ENCODE peak calls at places on chromosomes 2 and 18, in five cellular contexts. H, K, P, B and J are unnamed samples.

GRCh38 chr2:206832886-206833285 is 67.5 kb downstream of the FASTKD2 start:
- DNase-seq in B (no peak), K (no peak), H (no peak), P (no peak), J (no peak)

GRCh38 chr2:229714736-229715541 is 584 bp upstream of the DNER start:
- DNase-seq in P (peak), H (peak), B (peak), K (peak), J (peak)

GRCh38 chr2:87401726-87402345 is 346.1 kb upstream of the PLGLB2 start:
- DNase-seq in K (no peak), B (no peak), H (no peak), P (no peak), J (no peak)

GRCh38 chr2:24429711-24430110 is 61.3 kb upstream of the NCOA1 start:
- DNase-seq in B (no peak), K (peak), P (no peak), H (no peak), J (no peak)

GRCh38 chr2:65991332-65991731 is 443.6 kb upstream of the MEIS1 start:
- DNase-seq in H (no peak), P (no peak), B (no peak), K (no peak), J (no peak)

GRCh38 chr18:44541159-44541558 is 139.5 kb upstream of the SETBP1 start:
- DNase-seq in B (no peak), P (no peak), K (no peak), H (no peak), J (no peak)

GRCh38 chr18:5152335-5153020 is 44.6 kb downstream of the AKAIN1 start:
- DNase-seq in P (no peak), H (no peak), K (no peak), B (no peak), J (no peak)

GRCh38 chr2:219570924-219571310 is 422 bp downstream of the OBSL1 start:
- DNase-seq in P (no peak), H (no peak), B (no peak), K (peak), J (no peak)

GRCh38 chr2:42835577-42836371 is 43.4 kb upstream of the HAAO start:
- DNase-seq in P (no peak), K (peak), H (no peak), B (peak), J (no peak)

GRCh38 chr18:61955644-61956043 is 62.8 kb upstream of the RNF152 start:
- DNase-seq in H (no peak), K (no peak), B (no peak), P (no peak), J (peak)

GRCh38 chr2:130851624-130852382 is 15.1 kb downstream of the ARHGEF4 start:
- DNase-seq in P (no peak), H (peak), K (no peak), B (no peak), J (no peak)

GRCh38 chr2:28359222-28360065 is 33.2 kb upstream of the FOSL2 start:
- DNase-seq in H (peak), B (peak), K (peak), P (peak), J (peak)

DNA sequence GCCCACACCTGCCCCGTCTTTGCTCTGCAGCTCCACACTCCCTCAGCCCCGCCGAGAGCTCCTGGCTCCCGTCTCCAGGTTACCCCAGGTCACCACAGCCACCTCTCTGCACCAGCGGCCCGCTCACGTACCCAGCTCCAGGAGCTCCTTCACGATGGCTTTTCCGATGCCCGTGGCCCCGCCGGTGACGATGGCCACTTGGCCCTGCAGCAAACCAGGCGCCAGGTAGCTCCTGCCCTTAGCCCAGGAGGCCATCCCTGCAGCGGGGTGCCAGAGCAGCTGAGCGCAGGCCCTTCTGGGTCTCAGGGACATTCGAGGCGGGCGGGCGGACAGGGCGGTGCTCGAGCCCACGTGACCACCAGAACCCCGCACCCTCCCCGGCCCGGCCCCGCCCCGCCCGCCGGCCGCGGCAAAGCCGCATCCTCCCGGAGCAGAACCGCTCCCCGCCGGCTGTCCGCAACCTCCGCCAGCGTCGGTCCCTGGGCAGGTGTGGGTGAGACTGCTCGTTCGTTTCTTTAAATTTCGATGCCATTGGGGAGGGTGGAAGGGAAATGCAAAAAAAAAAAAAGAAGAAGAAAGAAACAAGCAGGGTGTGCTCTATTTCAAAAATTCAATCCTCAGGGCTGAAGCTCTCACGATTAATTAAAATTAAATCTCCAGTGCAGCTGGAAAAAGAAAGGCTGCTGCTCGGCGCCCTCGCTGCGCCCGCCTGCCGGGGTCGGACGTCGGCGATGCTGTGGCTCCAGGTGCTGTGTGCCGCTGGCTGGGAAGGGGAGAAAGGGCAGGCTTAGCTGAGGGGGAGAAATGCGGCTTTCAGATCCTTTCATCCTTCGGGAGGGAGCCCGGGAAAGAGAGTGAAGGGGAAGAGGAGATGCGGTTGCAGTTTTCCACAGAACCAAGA is at the start of the genes PECR and TMEM169:
- DNase-seq in K (peak), H (peak), B (peak), P (peak), J (peak)
- TF ChIP-seq POLR2A in K (no peak), H (peak), B (peak), P (peak), J (peak)

DNA sequence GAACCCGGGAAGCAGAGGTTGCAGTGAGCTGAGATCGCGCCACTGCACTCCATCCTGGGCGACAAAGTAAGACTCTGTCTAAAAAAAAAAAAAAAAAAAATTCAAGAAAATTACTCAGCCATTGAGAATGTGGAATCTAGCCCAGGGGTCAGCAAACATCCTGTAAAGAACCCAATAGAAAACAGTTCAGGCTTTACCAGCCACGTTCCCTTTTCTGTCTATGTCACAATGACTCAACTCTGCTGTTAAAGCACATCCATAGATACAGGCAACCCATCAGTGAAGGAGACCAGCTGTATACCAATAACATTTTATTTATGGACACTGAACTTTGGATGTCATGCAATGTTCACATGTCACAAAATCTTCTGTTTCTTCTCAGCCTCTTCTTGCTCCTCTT is 435.6 kb upstream of the GYPC start:
- DNase-seq in H (no peak), P (no peak), K (no peak), B (no peak), J (no peak)
- TF ChIP-seq POLR2A in H (no peak), P (no peak), K (no peak), B (no peak), J (no peak)

GRCh38 chr2:180980185-180980942 is at the start of gene UBE2E3:
- DNase-seq in B (peak), H (peak), K (peak), P (peak), J (peak)

GRCh38 chr2:180980943-180981898 is 816 bp downstream of the UBE2E3 start:
- DNase-seq in K (peak), P (no peak), B (no peak), H (peak), J (peak)

GRCh38 chr2:180983468-180984388 is 3.3 kb downstream of the UBE2E3 start:
- DNase-seq in H (no peak), K (peak), B (peak), P (peak), J (no peak)

GRCh38 chr2:180979086-180979934 is 1.1 kb upstream of the UBE2E3 start:
- DNase-seq in B (peak), H (no peak), P (no peak), K (peak), J (no peak)

DNA sequence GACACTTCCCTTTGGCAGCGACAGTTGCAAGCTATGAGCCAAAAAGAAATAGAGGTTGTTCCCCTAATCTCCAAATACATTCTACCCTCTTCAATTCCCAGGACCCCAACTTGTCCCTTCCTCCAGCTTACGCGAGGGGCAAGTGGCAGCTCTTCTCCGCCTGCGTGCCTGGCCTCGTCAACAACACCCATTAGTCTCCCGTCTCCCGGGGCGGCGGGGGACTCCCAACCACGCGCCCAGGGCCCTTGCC is 545 bp upstream of the UBE2E3 start:
- DNase-seq in B (no peak), K (peak), P (no peak), H (no peak), J (no peak)
- TF ChIP-seq POLR2A in B (peak), K (no peak), P (no peak), H (no peak), J (no peak)

DNA sequence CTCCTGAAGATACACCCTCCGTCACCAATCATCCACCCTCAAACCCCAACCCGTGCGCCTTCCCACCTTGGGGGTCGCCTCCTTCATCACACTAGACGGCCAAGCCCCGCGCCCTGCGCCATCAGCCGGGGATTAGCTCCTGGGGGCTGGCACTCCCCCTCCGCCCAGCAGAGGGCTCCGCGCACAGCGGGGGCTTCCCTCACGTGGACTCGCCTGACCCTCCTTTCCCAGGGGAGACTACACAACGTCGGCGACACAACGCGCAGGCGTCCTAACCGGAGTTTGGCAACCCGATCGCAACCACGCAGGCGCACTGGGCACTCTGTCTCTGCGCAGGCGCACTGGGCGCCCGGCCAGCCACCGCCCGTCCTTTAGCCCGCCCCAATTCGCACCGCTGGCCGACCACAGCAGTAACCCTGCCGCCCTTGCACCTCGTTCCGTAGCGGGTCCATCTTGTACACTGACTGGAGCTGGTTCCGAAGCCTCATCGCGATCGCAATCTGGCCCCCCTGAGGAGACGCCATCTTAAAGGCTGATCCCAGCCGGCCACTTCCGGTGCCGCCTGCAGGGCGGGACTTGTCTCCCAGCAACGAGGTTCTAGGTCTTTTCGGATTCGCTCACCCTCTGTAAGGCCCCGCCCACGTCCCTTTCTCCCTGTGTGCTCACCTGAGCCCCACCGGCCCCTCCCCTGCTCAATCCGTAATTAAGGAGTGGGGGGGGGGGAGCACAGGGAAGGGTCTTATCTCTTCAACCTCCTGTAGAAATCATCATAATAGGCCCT is at the start of gene PCGF1:
- DNase-seq in K (peak), H (peak), B (peak), P (peak), J (peak)
- TF ChIP-seq POLR2A in K (peak), H (peak), B (peak), P (peak), J (peak)

DNA sequence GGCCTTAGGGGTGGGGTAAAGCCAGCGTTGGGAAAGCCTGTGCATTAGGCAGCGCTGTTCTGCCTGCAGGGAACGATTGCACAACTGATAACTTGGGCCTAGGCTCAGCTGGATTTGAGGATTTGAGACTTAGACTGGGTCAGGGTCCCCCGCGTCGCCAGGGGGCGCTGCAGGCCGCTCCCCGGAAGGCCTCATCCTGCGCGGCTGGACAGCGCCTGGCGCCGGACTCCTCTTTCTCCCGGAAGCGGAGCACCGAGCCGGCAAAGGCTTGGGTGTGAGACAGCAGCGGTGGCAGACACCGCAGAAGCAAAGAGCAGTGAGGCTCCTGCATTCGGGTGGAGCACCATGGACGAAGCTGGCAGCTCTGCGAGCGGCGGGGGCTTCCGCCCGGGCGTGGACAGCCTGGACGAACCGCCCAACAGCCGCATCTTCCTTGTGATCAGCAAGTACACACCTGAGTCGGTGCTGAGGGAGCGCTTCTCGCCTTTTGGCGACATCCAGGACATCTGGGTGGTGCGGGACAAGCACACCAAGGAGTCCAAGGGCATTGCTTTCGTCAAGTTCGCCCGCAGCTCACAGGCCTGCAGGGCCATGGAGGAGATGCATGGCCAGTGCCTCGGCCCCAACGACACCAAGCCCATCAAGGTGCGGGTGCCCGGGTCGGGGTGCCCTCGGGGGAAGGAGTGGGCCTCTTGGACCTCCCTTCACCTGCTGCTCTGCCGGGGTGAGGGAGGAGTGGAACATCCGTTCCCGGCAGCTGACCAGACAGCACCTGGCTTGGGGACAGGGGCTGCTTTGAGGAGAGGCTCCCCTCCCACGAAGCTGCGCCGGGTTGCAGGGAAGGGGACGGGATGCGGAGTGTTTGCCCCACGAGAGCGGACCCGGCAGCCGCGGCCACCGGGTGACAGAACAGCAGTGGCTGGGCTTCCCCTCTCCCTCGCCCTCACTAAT is at the start of gene RBM45:
- DNase-seq in K (peak), H (peak), P (peak), B (peak), J (peak)
- TF ChIP-seq POLR2A in K (peak), H (peak), P (peak), B (peak), J (peak)

GRCh38 chr2:135876066-135876711 is at the start of gene MCM6:
- DNase-seq in H (peak), P (peak), B (peak), K (peak), J (peak)
- TF ChIP-seq POLR2A in H (peak), P (peak), B (peak), K (no peak), J (no peak)

GRCh38 chr2:191664823-191665222 is 13.1 kb upstream of the NABP1 start:
- DNase-seq in P (no peak), B (no peak), K (no peak), H (no peak), J (no peak)

GRCh38 chr2:191666241-191666640 is 11.7 kb upstream of the NABP1 start:
- DNase-seq in B (no peak), H (no peak), K (no peak), P (no peak), J (no peak)

GRCh38 chr2:191670076-191670475 is 7.9 kb upstream of the NABP1 start:
- DNase-seq in P (no peak), K (no peak), B (no peak), H (no peak), J (no peak)

GRCh38 chr2:191665286-191665685 is 12.7 kb upstream of the NABP1 start:
- DNase-seq in K (peak), H (no peak), B (no peak), P (no peak), J (no peak)

DNA sequence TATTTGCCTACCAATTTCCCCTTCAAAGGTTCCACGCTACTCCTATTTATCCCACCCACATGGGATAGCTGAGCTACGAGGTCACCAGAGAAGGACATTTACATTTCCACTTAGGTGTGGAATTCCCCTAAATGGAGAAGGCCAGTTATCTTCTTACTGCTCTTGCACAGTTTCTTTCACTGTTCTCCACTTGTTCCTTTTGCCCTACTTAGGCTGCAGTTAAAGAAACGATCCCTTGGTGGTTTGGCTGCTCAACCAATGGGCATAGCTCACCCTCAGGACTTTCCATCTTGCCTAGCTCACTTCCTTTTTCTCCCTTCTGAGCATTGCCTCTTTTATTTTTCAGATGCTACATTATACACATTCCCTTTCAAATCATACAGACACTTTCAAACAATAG is 11.2 kb upstream of the NABP1 start:
- DNase-seq in B (no peak), P (peak), K (peak), H (no peak), J (no peak)
- TF ChIP-seq POLR2A in B (no peak), P (no peak), K (no peak), H (no peak), J (no peak)

DNA sequence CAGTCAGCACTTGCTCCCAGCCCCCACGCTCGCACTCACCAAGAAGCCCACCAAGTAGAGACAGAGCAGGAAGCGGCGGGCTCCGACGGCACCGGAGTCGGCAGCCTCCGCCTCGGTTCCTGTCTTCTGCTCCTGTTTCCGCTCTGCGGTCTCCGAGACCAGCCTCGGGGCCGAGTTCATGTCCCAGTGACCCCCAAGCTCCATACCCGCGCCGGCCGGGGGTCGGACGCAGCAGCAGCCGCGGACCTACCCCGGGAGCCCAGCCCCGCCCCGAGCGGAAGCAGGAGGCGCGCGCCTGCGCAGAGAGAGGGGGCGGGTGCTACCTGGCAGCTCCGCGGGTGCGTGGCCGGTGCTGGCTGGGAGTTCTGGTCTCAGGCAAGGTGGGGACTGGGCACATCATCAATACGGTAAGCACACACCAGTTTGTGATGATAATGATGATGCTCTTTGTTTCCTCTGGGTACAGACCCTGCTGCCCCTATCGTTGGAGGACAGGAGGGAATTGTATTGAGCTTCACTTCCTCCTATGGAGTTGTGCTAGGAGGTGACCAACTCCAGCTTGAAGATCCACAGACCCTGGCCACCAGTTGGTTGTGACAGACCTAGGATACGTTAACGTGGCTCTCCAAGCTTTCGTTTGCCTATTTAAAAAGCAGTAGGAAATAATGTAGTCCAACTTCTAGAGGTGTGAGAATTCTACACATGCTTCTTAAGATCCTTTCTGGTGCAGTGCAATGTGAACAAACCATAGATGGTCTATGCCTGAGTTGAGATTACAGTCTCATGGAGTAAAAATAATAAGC is 25.0 kb upstream of the TMEM182 start:
- DNase-seq in K (peak), B (peak), H (peak), P (peak), J (peak)
- TF ChIP-seq POLR2A in K (no peak), B (peak), H (peak), P (peak), J (peak)

GRCh38 chr2:111120253-111121027 is at the start of gene BCL2L11:
- DNase-seq in H (peak), K (peak), B (peak), P (peak), J (peak)
- TF ChIP-seq POLR2A in H (peak), K (peak), B (peak), P (peak), J (no peak)